ENCODE peak calls at places on chromosomes 4 and X, in nine cellular contexts. O is fibroblast of the aortic adventitia, B is pancreas, T is cardiac fibroblast, E is SK-N-SH, I is esophagus squamous epithelium, Y is endothelial cell, H is progenitor cell of endocrine pancreas, U is RWPE2. J is an unnamed sample.

GRCh38 chr4:87209696-87210095 is 10.7 kb downstream of the KLHL8 start:
- DNase-seq in T (peak), O (no peak), I (no peak), E (no peak), H (no peak), Y (no peak), U (no peak), B (no peak), J (no peak)

GRCh38 chr4:15396157-15396800 is 31.6 kb upstream of the C1QTNF7 start:
- DNase-seq in O (peak), I (no peak), Y (peak), E (peak), H (no peak), U (no peak), T (peak), B (no peak), J (peak)

GRCh38 chr4:13678186-13678924 is 50.8 kb upstream of the BOD1L1 start:
- DNase-seq in O (no peak), T (peak), H (no peak), I (no peak), B (no peak), U (no peak), Y (no peak), E (no peak), J (no peak)

GRCh38 chrX:13747836-13748235 is 13.3 kb downstream of the OFD1 start:
- DNase-seq in H (no peak), U (no peak), T (no peak), B (no peak), E (peak), I (no peak), Y (peak), O (peak), J (peak)

GRCh38 chr4:41709844-41710481 is 38.6 kb downstream of the PHOX2B start:
- DNase-seq in T (peak), E (no peak), Y (no peak), H (no peak), O (peak), I (no peak), B (no peak), U (no peak), J (peak)

GRCh38 chrX:135985123-135985973 is at the start of gene SLC9A6:
- DNase-seq in I (no peak), T (peak), U (peak), E (peak), Y (peak), B (peak), O (peak), H (peak), J (peak)

GRCh38 chr4:128244379-128244778 is 43.2 kb downstream of the PGRMC2 start:
- DNase-seq in E (no peak), T (no peak), I (no peak), U (no peak), H (no peak), Y (no peak), B (no peak), O (no peak), J (peak)

GRCh38 chrX:7084841-7085240 is 62.7 kb upstream of the STS start:
- DNase-seq in U (no peak), Y (no peak), T (no peak), E (no peak), I (no peak), O (no peak), H (no peak), B (no peak), J (no peak)

GRCh38 chr4:10020871-10021676 is at the start of gene SLC2A9:
- DNase-seq in O (peak), H (no peak), U (peak), I (no peak), T (peak), Y (peak), B (no peak), E (no peak), J (no peak)

GRCh38 chr4:78065514-78066192 is 8.5 kb downstream of the FRAS1 start:
- DNase-seq in O (no peak), I (no peak), E (no peak), U (no peak), Y (no peak), B (no peak), H (no peak), T (no peak), J (no peak)

GRCh38 chr4:3374667-3375066 is 67.1 kb upstream of the HGFAC start:
- DNase-seq in T (no peak), U (no peak), I (no peak), B (no peak), E (no peak), O (no peak), Y (no peak), H (no peak), J (no peak)

GRCh38 chr4:8639021-8639420 is 46.5 kb downstream of the CPZ start:
- DNase-seq in I (no peak), H (no peak), T (no peak), U (peak), E (no peak), B (no peak), O (no peak), Y (no peak), J (no peak)

GRCh38 chr4:168648929-168649328 is 152.1 kb downstream of the PALLD start:
- DNase-seq in B (no peak), O (peak), I (no peak), H (no peak), E (no peak), U (no peak), T (peak), Y (no peak), J (peak)

GRCh38 chrX:148620023-148620422 is 119.6 kb downstream of the AFF2 start:
- DNase-seq in B (no peak), Y (no peak), T (no peak), E (no peak), U (no peak), H (no peak), I (no peak), O (no peak), J (no peak)

GRCh38 chrX:154091678-154092077 is 5.8 kb downstream of the MECP2 start:
- DNase-seq in B (no peak), U (no peak), Y (no peak), E (no peak), I (no peak), O (no peak), H (no peak), T (no peak), J (no peak)

GRCh38 chr4:134200811-134201215 is 776 bp downstream of the PABPC4L start:
- DNase-seq in Y (no peak), T (no peak), E (no peak), O (no peak), I (no peak), B (no peak), H (no peak), U (no peak), J (no peak)

GRCh38 chrX:21912220-21912619 is 28.3 kb upstream of the SMS start:
- DNase-seq in U (no peak), O (no peak), T (no peak), I (no peak), B (no peak), Y (no peak), H (no peak), E (no peak), J (no peak)

GRCh38 chrX:76184276-76184675 is 11.4 kb downstream of the PBDC1 start:
- DNase-seq in O (peak), B (no peak), Y (no peak), H (no peak), I (no peak), U (no peak), T (no peak), E (no peak), J (no peak)

GRCh38 chr4:4627111-4627510 is 85.3 kb upstream of the STX18 start:
- DNase-seq in H (no peak), U (no peak), B (no peak), I (no peak), Y (no peak), O (no peak), E (no peak), T (no peak), J (no peak)

GRCh38 chr4:126647756-126648396 is 984.9 kb upstream of the INTU start:
- DNase-seq in T (peak), O (peak), I (no peak), Y (no peak), H (no peak), E (no peak), U (no peak), B (no peak), J (no peak)

GRCh38 chr4:84691800-84692199 is 108.9 kb downstream of the CDS1 start:
- DNase-seq in B (no peak), I (no peak), O (no peak), E (no peak), T (no peak), Y (no peak), U (no peak), H (no peak), J (no peak)

GRCh38 chr4:178395798-178396197 is 953.6 kb upstream of the AGA start:
- DNase-seq in E (no peak), Y (no peak), T (no peak), O (no peak), B (no peak), H (no peak), U (no peak), I (no peak), J (no peak)
- TF ChIP-seq CTCF in E (peak), Y (no peak), T (no peak), O (no peak), B (no peak), H (peak), U (peak), I (no peak), J (peak)

GRCh38 chr4:69965628-69966027 is at the start of gene CSN2:
- DNase-seq in U (no peak), Y (no peak), E (no peak), B (no peak), H (no peak), T (no peak), O (no peak), I (no peak), J (no peak)
- TF ChIP-seq CTCF in U (no peak), Y (no peak), E (no peak), B (no peak), H (no peak), T (no peak), O (no peak), I (no peak), J (no peak)

DNA sequence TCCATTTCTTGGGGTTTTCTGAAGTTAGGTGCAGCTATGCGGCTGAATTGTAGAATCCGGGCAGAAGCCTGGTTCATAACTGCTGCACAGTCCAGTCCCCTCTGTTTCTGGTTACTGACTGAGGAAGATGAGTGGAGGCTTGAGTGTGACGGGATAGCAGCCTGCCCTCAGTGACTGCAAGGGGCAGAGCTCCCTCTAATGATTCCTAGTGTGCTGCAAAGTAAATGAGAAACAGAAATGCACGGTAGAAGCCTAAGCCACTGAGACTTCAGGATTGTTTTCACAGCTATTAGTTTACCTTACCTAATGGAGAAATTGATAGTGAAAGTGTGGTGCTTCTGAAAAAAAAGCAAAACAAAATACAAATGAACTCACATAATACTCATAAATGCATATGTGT is 189.2 kb downstream of the GPM6A start:
- DNase-seq in B (no peak), T (no peak), O (no peak), U (no peak), Y (no peak), I (no peak), H (no peak), E (no peak), J (no peak)
- TF ChIP-seq CTCF in B (no peak), T (no peak), O (no peak), U (no peak), Y (no peak), I (no peak), H (no peak), E (no peak), J (no peak)

DNA sequence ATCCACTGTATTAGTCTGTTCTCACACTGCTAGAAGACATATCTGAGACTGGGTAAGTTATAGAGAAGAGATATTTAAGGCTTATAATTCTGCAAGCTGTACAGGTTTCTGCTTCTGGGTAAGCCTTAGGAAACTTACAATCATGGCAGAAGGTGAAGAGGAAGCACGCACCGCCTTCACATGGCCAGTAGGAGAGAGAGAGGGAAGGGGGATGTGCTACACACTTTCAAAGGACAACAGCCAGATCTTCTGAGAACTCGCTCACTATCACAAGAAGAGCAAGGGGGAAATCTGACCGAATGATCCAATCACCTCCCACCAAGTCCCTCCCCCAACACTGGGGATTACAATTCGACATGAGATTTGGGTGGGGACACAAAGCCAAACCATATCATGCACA is 13.0 kb downstream of the FRYL start:
- DNase-seq in Y (no peak), O (no peak), T (no peak), B (no peak), U (no peak), E (no peak), H (no peak), I (no peak), J (no peak)
- TF ChIP-seq CTCF in Y (no peak), O (peak), T (peak), B (no peak), U (no peak), E (peak), H (peak), I (no peak), J (peak)

DNA sequence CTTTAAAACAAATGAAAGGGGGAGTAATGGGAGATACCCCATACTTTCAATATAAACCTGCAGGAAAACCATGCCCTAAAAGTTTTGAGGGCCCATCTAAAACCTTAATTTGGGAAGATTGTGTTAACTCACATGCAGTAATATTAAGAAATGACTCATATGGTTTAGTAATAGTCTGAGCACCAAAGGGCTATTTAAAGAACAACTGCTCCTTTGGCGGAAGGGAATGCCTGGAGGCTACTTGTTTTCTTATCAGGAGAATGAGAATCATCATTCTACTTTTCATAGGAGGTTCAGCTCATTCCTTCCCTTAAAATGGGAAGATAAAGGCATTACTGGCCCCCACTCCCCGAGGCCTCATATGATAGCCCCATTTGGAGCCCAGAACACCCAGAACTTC is 47.6 kb downstream of the SPIN3 start:
- DNase-seq in Y (no peak), O (peak), U (no peak), B (no peak), T (peak), I (no peak), H (no peak), E (no peak), J (peak)
- TF ChIP-seq CTCF in Y (no peak), O (no peak), U (no peak), B (no peak), T (no peak), I (no peak), H (no peak), E (no peak), J (no peak)

DNA sequence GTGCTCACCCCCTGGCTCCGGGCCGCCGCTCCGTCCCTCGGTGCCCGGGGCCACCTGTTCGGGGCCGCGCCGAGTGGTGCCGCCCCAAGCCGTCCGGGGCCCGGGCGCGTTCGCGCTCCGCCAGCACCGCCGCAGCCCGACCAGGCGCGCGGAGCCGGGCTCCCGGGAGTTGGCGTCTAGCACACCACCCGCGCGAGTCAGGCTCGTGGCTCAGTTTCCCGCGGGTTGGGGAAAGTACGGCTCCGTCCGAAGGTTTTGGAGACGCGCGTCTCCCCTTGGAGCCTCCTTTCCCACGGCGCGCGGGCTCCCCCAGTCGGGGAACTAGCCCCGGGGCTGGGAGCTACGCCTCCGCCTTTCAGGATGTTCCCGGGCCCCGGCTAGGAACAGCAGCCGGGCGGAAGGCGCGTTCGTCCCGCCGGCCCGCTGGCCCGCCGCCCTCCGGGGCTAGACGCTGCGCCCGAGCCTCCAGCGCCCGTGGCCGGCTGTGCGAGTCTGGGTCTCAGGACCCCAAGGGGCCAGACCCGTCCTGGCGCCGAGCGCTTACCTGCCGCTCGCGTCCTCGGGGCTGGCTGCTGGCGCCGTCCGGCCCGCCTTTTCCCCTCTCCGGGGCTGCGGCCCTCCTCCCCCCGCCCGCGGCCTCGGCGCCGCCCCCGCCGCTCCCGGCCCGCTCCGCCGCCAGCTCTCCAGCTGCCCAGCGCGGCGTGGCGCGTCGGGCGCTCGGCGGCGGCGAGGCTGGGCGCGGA is at the start of gene ADGRG2:
- DNase-seq in E (peak), T (peak), O (peak), I (no peak), Y (peak), H (peak), B (peak), U (peak), J (no peak)
- TF ChIP-seq CTCF in E (no peak), T (no peak), O (peak), I (no peak), Y (no peak), H (no peak), B (no peak), U (peak), J (no peak)

GRCh38 chrX:78960888-78961287 is 15.7 kb downstream of the P2RY10 start:
- DNase-seq in T (no peak), O (no peak), Y (no peak), I (no peak), E (no peak), U (no peak), B (no peak), H (no peak), J (no peak)
- TF ChIP-seq CTCF in T (no peak), O (no peak), Y (no peak), I (no peak), E (no peak), U (no peak), B (no peak), H (no peak), J (no peak)

GRCh38 chr4:118981839-118982381 is 93.3 kb downstream of the SYNPO2 start:
- DNase-seq in B (peak), I (no peak), H (peak), T (peak), Y (peak), E (peak), U (no peak), O (peak), J (peak)
- TF ChIP-seq CTCF in B (peak), I (peak), H (peak), T (peak), Y (peak), E (peak), U (peak), O (peak), J (peak)

GRCh38 chrX:118508690-118509089 is 13.1 kb downstream of the DOCK11 start:
- DNase-seq in H (no peak), U (no peak), I (no peak), T (peak), E (no peak), Y (no peak), B (no peak), O (peak), J (no peak)
- TF ChIP-seq CTCF in H (no peak), U (no peak), I (no peak), T (no peak), E (no peak), Y (no peak), B (no peak), O (peak), J (no peak)